ENCODE peak calls at places on chromosome 16, in five cellular contexts. One of them, this sample, is unnamed.
A peak's percentile ranks its signal among the peaks of the same experiment; 100 is the strongest.

GRCh38 chr16:75443301-75443700 is 10.0 kb upstream of the CFDP1 start:
- DNase-seq in astrocyte of the cerebellum: no peak
- DNase-seq in thoracic aorta: no peak
- DNase-seq in CD4-positive, alpha-beta T cell: no peak
- DNase-seq in lung: no peak
- DNase-seq in this sample: no peak

GRCh38 chr16:75340715-75341500 is 89.5 kb upstream of the BCAR1 start:
- DNase-seq in CD4-positive, alpha-beta T cell: no peak
- DNase-seq in astrocyte of the cerebellum: no peak
- DNase-seq in lung: no peak
- DNase-seq in thoracic aorta: no peak
- DNase-seq in this sample: no peak

GRCh38 chr16:10970065-10970464 is 25.7 kb downstream of the CLEC16A start:
- DNase-seq in astrocyte of the cerebellum: no peak
- DNase-seq in CD4-positive, alpha-beta T cell: no peak
- DNase-seq in thoracic aorta: peak; percentile 49
- DNase-seq in lung: no peak
- DNase-seq in this sample: no peak

GRCh38 chr16:10600792-10601443 is 20.5 kb upstream of the EMP2 start:
- DNase-seq in CD4-positive, alpha-beta T cell: no peak
- DNase-seq in thoracic aorta: no peak
- DNase-seq in lung: no peak
- DNase-seq in astrocyte of the cerebellum: no peak
- DNase-seq in this sample: no peak

GRCh38 chr16:72428611-72429376 is 256.8 kb upstream of the PMFBP1 start:
- DNase-seq in thoracic aorta: no peak
- DNase-seq in CD4-positive, alpha-beta T cell: no peak
- DNase-seq in lung: no peak
- DNase-seq in astrocyte of the cerebellum: no peak
- DNase-seq in this sample: no peak

GRCh38 chr16:4947722-4948503 is 10.2 kb upstream of the SEC14L5 start:
- DNase-seq in astrocyte of the cerebellum: no peak
- DNase-seq in thoracic aorta: no peak
- DNase-seq in lung: no peak
- DNase-seq in CD4-positive, alpha-beta T cell: no peak
- DNase-seq in this sample: no peak

GRCh38 chr16:64952177-64952576 is 169.7 kb downstream of the CDH11 start:
- DNase-seq in astrocyte of the cerebellum: peak; percentile 22
- DNase-seq in CD4-positive, alpha-beta T cell: no peak
- DNase-seq in lung: no peak
- DNase-seq in thoracic aorta: no peak
- DNase-seq in this sample: peak; percentile 68

GRCh38 chr16:82263456-82264159 is 93.6 kb upstream of the MPHOSPH6 start:
- DNase-seq in CD4-positive, alpha-beta T cell: peak; percentile 23
- DNase-seq in thoracic aorta: no peak
- DNase-seq in lung: peak; percentile 60
- DNase-seq in astrocyte of the cerebellum: peak; percentile 26
- DNase-seq in this sample: peak; percentile 3

GRCh38 chr16:30018731-30019158 is 4.3 kb upstream of the C16orf92 start:
- DNase-seq in lung: no peak
- DNase-seq in CD4-positive, alpha-beta T cell: no peak
- DNase-seq in thoracic aorta: no peak
- DNase-seq in astrocyte of the cerebellum: no peak
- DNase-seq in this sample: no peak

GRCh38 chr16:2904100-2904921 is 7.4 kb upstream of the FLYWCH1 start:
- DNase-seq in CD4-positive, alpha-beta T cell: peak; percentile 57
- DNase-seq in thoracic aorta: peak; percentile 47
- DNase-seq in astrocyte of the cerebellum: peak; percentile 51
- DNase-seq in lung: peak; percentile 84
- DNase-seq in this sample: peak; percentile 60

GRCh38 chr16:57821149-57821971 is 19.1 kb upstream of the KIFC3 start:
- DNase-seq in CD4-positive, alpha-beta T cell: no peak
- DNase-seq in thoracic aorta: no peak
- DNase-seq in lung: no peak
- DNase-seq in astrocyte of the cerebellum: no peak
- DNase-seq in this sample: no peak

GRCh38 chr16:57815987-57816745 is 13.9 kb upstream of the KIFC3 start:
- DNase-seq in CD4-positive, alpha-beta T cell: no peak
- DNase-seq in lung: peak; percentile 90
- DNase-seq in thoracic aorta: peak; percentile 76
- DNase-seq in astrocyte of the cerebellum: peak; percentile 90
- DNase-seq in this sample: no peak

GRCh38 chr16:57822018-57822553 is 19.8 kb upstream of the KIFC3 start:
- DNase-seq in CD4-positive, alpha-beta T cell: no peak
- DNase-seq in thoracic aorta: no peak
- DNase-seq in astrocyte of the cerebellum: no peak
- DNase-seq in lung: no peak
- DNase-seq in this sample: no peak

GRCh38 chr16:57817680-57818079 is 15.4 kb upstream of the KIFC3 start:
- DNase-seq in astrocyte of the cerebellum: no peak
- DNase-seq in lung: no peak
- DNase-seq in CD4-positive, alpha-beta T cell: no peak
- DNase-seq in thoracic aorta: no peak
- DNase-seq in this sample: no peak

DNA sequence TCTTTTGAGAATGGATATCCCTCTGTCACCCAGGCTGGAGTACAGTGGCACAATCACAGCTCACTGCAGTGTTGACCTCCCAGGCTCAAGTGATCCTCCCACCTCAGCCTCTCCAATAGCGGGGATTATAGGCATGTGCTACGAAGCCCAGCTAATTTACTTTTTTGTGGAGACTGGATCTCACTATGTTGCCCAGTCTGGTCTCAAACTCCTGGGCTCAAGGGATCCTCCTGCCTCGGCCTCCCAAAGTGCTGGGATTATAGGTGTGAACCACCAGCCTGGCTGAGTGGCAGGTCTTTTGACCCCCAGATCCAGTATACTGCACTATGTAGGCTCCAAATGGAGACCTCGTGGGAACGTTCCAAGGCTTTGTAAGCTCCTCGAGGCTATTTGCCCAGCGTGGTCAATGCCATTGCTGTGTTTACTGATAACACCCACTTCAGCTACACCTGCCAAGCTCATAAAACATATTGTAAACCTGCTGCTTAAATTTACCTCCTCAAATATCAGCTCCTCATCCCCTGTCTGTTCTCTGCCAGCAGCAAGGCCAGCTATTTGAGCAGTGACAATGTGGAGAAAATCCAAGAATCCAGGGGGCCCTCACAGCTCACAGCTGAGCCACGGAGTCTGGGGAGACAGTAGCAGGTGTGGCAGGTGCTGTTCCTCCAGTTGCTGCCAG is 16.2 kb upstream of the KIFC3 start:
- DNase-seq in CD4-positive, alpha-beta T cell: no peak
- DNase-seq in thoracic aorta: no peak
- DNase-seq in lung: no peak
- DNase-seq in astrocyte of the cerebellum: no peak
- DNase-seq in this sample: no peak
- TF ChIP-seq CTCF in CD4-positive, alpha-beta T cell: no peak
- TF ChIP-seq CTCF in thoracic aorta: no peak
- TF ChIP-seq CTCF in lung: no peak
- TF ChIP-seq CTCF in astrocyte of the cerebellum: no peak
- TF ChIP-seq CTCF in this sample: no peak

GRCh38 chr16:15897834-15898254 is 9.4 kb upstream of the CEP20 start:
- DNase-seq in thoracic aorta: no peak
- DNase-seq in CD4-positive, alpha-beta T cell: no peak
- DNase-seq in astrocyte of the cerebellum: no peak
- DNase-seq in lung: no peak
- DNase-seq in this sample: no peak
- TF ChIP-seq CTCF in thoracic aorta: no peak
- TF ChIP-seq CTCF in CD4-positive, alpha-beta T cell: no peak
- TF ChIP-seq CTCF in astrocyte of the cerebellum: no peak
- TF ChIP-seq CTCF in lung: no peak
- TF ChIP-seq CTCF in this sample: no peak

GRCh38 chr16:27407158-27407557 is 5.2 kb downstream of the IL21R start:
- DNase-seq in astrocyte of the cerebellum: no peak
- DNase-seq in thoracic aorta: no peak
- DNase-seq in lung: no peak
- DNase-seq in CD4-positive, alpha-beta T cell: no peak
- DNase-seq in this sample: no peak

GRCh38 chr16:27406729-27407128 is 4.8 kb downstream of the IL21R start:
- DNase-seq in lung: no peak
- DNase-seq in thoracic aorta: no peak
- DNase-seq in CD4-positive, alpha-beta T cell: no peak
- DNase-seq in astrocyte of the cerebellum: no peak
- DNase-seq in this sample: no peak

GRCh38 chr16:27408602-27409031 is 6.6 kb downstream of the IL21R start:
- DNase-seq in astrocyte of the cerebellum: no peak
- DNase-seq in CD4-positive, alpha-beta T cell: no peak
- DNase-seq in lung: no peak
- DNase-seq in thoracic aorta: no peak
- DNase-seq in this sample: no peak

GRCh38 chr16:27405546-27406451 is 3.8 kb downstream of the IL21R start:
- DNase-seq in astrocyte of the cerebellum: no peak
- DNase-seq in lung: no peak
- DNase-seq in thoracic aorta: no peak
- DNase-seq in CD4-positive, alpha-beta T cell: peak; percentile 19
- DNase-seq in this sample: no peak

GRCh38 chr16:27408012-27408601 is 6.1 kb downstream of the IL21R start:
- DNase-seq in astrocyte of the cerebellum: no peak
- DNase-seq in lung: no peak
- DNase-seq in CD4-positive, alpha-beta T cell: no peak
- DNase-seq in thoracic aorta: no peak
- DNase-seq in this sample: no peak
- TF ChIP-seq CTCF in astrocyte of the cerebellum: no peak
- TF ChIP-seq CTCF in lung: no peak
- TF ChIP-seq CTCF in CD4-positive, alpha-beta T cell: no peak
- TF ChIP-seq CTCF in thoracic aorta: no peak
- TF ChIP-seq CTCF in this sample: no peak

GRCh38 chr16:85894266-85894665 is 4.7 kb upstream of the IRF8 start:
- DNase-seq in thoracic aorta: no peak
- DNase-seq in lung: no peak
- DNase-seq in astrocyte of the cerebellum: no peak
- DNase-seq in CD4-positive, alpha-beta T cell: no peak
- DNase-seq in this sample: no peak
- TF ChIP-seq CTCF in thoracic aorta: no peak
- TF ChIP-seq CTCF in lung: no peak
- TF ChIP-seq CTCF in astrocyte of the cerebellum: no peak
- TF ChIP-seq CTCF in CD4-positive, alpha-beta T cell: no peak
- TF ChIP-seq CTCF in this sample: no peak

GRCh38 chr16:88906020-88906419 is 39.6 kb upstream of the PABPN1L start:
- DNase-seq in lung: no peak
- DNase-seq in astrocyte of the cerebellum: no peak
- DNase-seq in thoracic aorta: no peak
- DNase-seq in CD4-positive, alpha-beta T cell: no peak
- DNase-seq in this sample: no peak

GRCh38 chr16:88907768-88908167 is 41.3 kb upstream of the PABPN1L start:
- DNase-seq in CD4-positive, alpha-beta T cell: no peak
- DNase-seq in astrocyte of the cerebellum: no peak
- DNase-seq in lung: no peak
- DNase-seq in thoracic aorta: no peak
- DNase-seq in this sample: no peak

GRCh38 chr16:88908307-88908706 is 41.8 kb upstream of the PABPN1L start:
- DNase-seq in CD4-positive, alpha-beta T cell: no peak
- DNase-seq in thoracic aorta: no peak
- DNase-seq in astrocyte of the cerebellum: no peak
- DNase-seq in lung: no peak
- DNase-seq in this sample: no peak

GRCh38 chr16:88905563-88905962 is 39.1 kb upstream of the PABPN1L start:
- DNase-seq in lung: no peak
- DNase-seq in thoracic aorta: no peak
- DNase-seq in CD4-positive, alpha-beta T cell: no peak
- DNase-seq in astrocyte of the cerebellum: no peak
- DNase-seq in this sample: no peak

DNA sequence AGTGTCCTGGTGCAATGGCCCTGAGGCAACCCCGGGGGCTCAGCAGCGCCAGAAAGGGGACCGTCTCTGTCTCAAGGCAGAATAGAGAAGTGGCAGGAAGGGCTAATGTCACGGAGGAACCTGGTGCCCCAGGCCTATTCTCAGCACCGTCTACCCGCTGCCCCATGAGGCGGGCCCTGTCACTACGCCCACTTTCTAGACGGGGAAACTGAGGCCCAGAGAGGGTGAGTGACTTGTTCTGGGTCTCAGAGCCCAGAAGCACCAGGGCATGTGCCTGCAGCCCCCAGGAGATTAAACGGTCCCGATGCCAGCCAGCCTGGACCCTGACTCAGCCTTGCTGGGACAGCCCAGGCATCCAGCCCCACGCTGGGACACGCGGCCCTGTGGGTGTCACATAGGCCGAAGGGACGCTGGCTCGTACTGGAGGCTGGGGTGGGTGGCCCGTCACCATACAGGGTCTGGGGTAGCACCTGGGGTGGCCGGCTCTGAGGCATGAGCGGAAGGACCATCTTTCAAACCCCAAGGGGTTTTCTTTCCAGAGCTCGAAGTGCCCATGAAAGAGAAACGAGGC is 40.2 kb upstream of the PABPN1L start:
- DNase-seq in lung: no peak
- DNase-seq in astrocyte of the cerebellum: no peak
- DNase-seq in CD4-positive, alpha-beta T cell: no peak
- DNase-seq in thoracic aorta: no peak
- DNase-seq in this sample: no peak
- TF ChIP-seq CTCF in lung: no peak
- TF ChIP-seq CTCF in astrocyte of the cerebellum: no peak
- TF ChIP-seq CTCF in CD4-positive, alpha-beta T cell: no peak
- TF ChIP-seq CTCF in thoracic aorta: no peak
- TF ChIP-seq CTCF in this sample: no peak

GRCh38 chr16:67694611-67695010 is 24.5 kb downstream of the GFOD2 start:
- DNase-seq in lung: no peak
- DNase-seq in astrocyte of the cerebellum: no peak
- DNase-seq in CD4-positive, alpha-beta T cell: no peak
- DNase-seq in thoracic aorta: no peak
- DNase-seq in this sample: no peak

GRCh38 chr16:67699265-67699664 is 19.9 kb downstream of the GFOD2 start:
- DNase-seq in CD4-positive, alpha-beta T cell: no peak
- DNase-seq in thoracic aorta: no peak
- DNase-seq in astrocyte of the cerebellum: no peak
- DNase-seq in lung: no peak
- DNase-seq in this sample: no peak

GRCh38 chr16:67697407-67697806 is 21.7 kb downstream of the GFOD2 start:
- DNase-seq in CD4-positive, alpha-beta T cell: no peak
- DNase-seq in thoracic aorta: no peak
- DNase-seq in lung: no peak
- DNase-seq in astrocyte of the cerebellum: no peak
- DNase-seq in this sample: no peak

GRCh38 chr16:67701420-67701819 is 17.7 kb downstream of the GFOD2 start:
- DNase-seq in lung: no peak
- DNase-seq in astrocyte of the cerebellum: no peak
- DNase-seq in CD4-positive, alpha-beta T cell: no peak
- DNase-seq in thoracic aorta: no peak
- DNase-seq in this sample: no peak

GRCh38 chr16:67697813-67698212 is 21.3 kb downstream of the GFOD2 start:
- DNase-seq in CD4-positive, alpha-beta T cell: no peak
- DNase-seq in astrocyte of the cerebellum: no peak
- DNase-seq in lung: no peak
- DNase-seq in thoracic aorta: no peak
- DNase-seq in this sample: no peak
- TF ChIP-seq CTCF in CD4-positive, alpha-beta T cell: no peak
- TF ChIP-seq CTCF in astrocyte of the cerebellum: no peak
- TF ChIP-seq CTCF in lung: no peak
- TF ChIP-seq CTCF in thoracic aorta: no peak
- TF ChIP-seq CTCF in this sample: no peak